ENCODE peak calls at places on chromosomes 13 and 19, in ten cellular contexts. B, Z, T, W, A, Y, M, X, L and N are unnamed samples.
A peak's percentile ranks its signal among the peaks of the same experiment; 100 is the strongest.

GRCh38 chr13:25095862-25096453 is at the start of gene PABPC3:
- DNase-seq in B (no peak), Z (no peak), T (no peak), W (no peak), A (no peak), Y (peak; percentile 5), M (no peak), X (no peak), L (peak; percentile 37), N (no peak)

GRCh38 chr13:99062593-99062992 is 84.7 kb upstream of the DOCK9 start:
- DNase-seq in B (no peak), Z (no peak), T (no peak), W (no peak), A (no peak), Y (peak; percentile 41), M (no peak), X (no peak), L (no peak), N (no peak)

GRCh38 chr13:20713014-20713376 is 9.5 kb downstream of the IL17D start:
- DNase-seq in B (no peak), Z (no peak), T (no peak), W (no peak), A (no peak), Y (no peak), M (no peak), X (no peak), L (no peak), N (no peak)

GRCh38 chr13:47826481-47826880 is 174.6 kb downstream of the SUCLA2 start:
- DNase-seq in B (no peak), Z (no peak), T (no peak), W (no peak), A (no peak), Y (peak; percentile 72), M (no peak), X (no peak), L (no peak), N (no peak)

GRCh38 chr19:13995017-13995728 is 10.9 kb downstream of the RFX1 start:
- DNase-seq in B (no peak), Z (no peak), T (no peak), W (no peak), A (peak; percentile 81), Y (no peak), M (no peak), X (no peak), L (no peak), N (no peak)

GRCh38 chr13:47843005-47843404 is 158.1 kb downstream of the SUCLA2 start:
- DNase-seq in B (no peak), Z (no peak), T (no peak), W (no peak), A (no peak), Y (no peak), M (no peak), X (no peak), L (no peak), N (no peak)

GRCh38 chr19:40466219-40467006 is at the start of gene SPTBN4:
- DNase-seq in B (no peak), Z (no peak), T (no peak), W (peak; percentile 29), A (peak; percentile 55), Y (no peak), M (peak; percentile 75), X (no peak), L (no peak), N (no peak)

GRCh38 chr19:7101498-7102253 is 32.2 kb downstream of the ZNF557 start:
- DNase-seq in B (no peak), Z (no peak), T (no peak), W (no peak), A (no peak), Y (no peak), M (no peak), X (no peak), L (no peak), N (no peak)

GRCh38 chr19:38210458-38210987 is 13.5 kb downstream of the DPF1 start:
- DNase-seq in B (peak; percentile 42), Z (no peak), T (peak; percentile 72), W (no peak), A (peak; percentile 47), Y (no peak), M (no peak), X (peak; percentile 39), L (no peak), N (no peak)

GRCh38 chr19:23991170-23991569 is 76.5 kb downstream of the ZNF726 start:
- DNase-seq in B (no peak), Z (no peak), T (no peak), W (no peak), A (no peak), Y (peak; percentile 38), M (no peak), X (peak; percentile 56), L (no peak), N (no peak)

GRCh38 chr13:28751210-28751935 is 32.6 kb upstream of the SLC46A3 start:
- DNase-seq in B (no peak), Z (no peak), T (no peak), W (no peak), A (no peak), Y (peak; percentile 89), M (no peak), X (no peak), L (no peak), N (no peak)

GRCh38 chr13:28753208-28753892 is 34.6 kb upstream of the SLC46A3 start:
- DNase-seq in B (no peak), Z (peak; percentile 43), T (no peak), W (no peak), A (no peak), Y (peak; percentile 95), M (peak; percentile 63), X (peak; percentile 35), L (peak; percentile 57), N (no peak)

GRCh38 chr13:28753946-28754345 is 35.2 kb upstream of the SLC46A3 start:
- DNase-seq in B (no peak), Z (no peak), T (no peak), W (no peak), A (no peak), Y (no peak), M (no peak), X (no peak), L (no peak), N (no peak)

GRCh38 chr13:28755546-28755870 is 36.7 kb upstream of the SLC46A3 start:
- DNase-seq in B (no peak), Z (no peak), T (no peak), W (no peak), A (no peak), Y (no peak), M (no peak), X (no peak), L (no peak), N (no peak)

DNA sequence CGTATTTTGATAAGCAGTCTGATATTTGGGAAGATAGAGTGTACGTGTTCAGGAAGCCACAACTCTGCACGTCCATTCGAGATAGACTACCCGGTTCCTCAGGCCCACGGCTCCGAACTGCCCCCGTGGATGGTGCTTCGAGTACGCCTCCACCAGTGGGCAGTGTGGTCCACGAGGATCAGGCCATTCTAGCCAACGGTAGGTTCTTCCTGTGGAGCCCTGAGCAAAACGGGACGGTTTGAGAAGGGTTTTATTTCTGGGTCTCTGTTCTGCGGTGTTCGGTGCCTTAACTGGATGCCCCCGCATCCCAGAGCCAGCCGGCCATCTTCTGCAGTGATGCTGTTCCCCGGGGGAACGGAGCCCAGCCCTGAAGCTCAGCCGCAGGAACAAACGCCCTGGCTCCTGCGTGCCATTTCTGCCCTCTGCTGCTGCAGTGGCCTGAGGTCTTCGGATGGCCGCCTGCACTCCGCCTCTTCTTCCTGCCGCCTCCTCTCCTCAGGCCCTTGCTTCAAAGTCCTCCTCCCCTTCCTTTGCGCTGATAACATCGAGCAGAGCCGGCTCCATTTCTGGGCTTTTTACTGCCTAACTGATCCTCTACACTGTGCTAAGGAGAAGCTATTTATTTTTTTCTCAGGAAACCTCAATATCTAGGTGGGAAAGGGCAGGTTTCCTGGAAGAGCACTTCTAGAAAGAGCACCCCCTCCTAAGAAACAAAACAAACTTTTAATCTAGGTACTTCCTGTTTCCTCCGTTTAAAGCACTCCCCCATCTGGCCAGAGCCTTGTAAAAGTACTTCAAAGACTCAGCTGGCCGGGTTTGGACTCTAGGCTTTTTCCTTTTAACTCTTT is 36.2 kb upstream of the SLC46A3 start:
- DNase-seq in B (no peak), Z (no peak), T (no peak), W (no peak), A (no peak), Y (peak; percentile 68), M (no peak), X (peak; percentile 71), L (peak; percentile 85), N (peak; percentile 31)
- TF ChIP-seq CTCF in B (no peak), Z (no peak), T (no peak), W (no peak), A (peak; percentile 26), Y (peak; percentile 30), M (peak; percentile 44), X (peak; percentile 52), L (peak; percentile 21), N (no peak)

GRCh38 chr13:97387487-97388353 is 46.2 kb upstream of the RAP2A start:
- DNase-seq in B (no peak), Z (no peak), T (no peak), W (no peak), A (no peak), Y (no peak), M (no peak), X (no peak), L (peak; percentile 97), N (no peak)
- TF ChIP-seq CTCF in B (no peak), Z (no peak), T (no peak), W (no peak), A (no peak), Y (no peak), M (no peak), X (peak; percentile 15), L (no peak), N (no peak)

GRCh38 chr13:60944016-60944415 is 471.6 kb downstream of the PCDH20 start:
- DNase-seq in B (no peak), Z (no peak), T (no peak), W (no peak), A (no peak), Y (no peak), M (no peak), X (no peak), L (no peak), N (no peak)
- TF ChIP-seq CTCF in B (no peak), Z (no peak), T (no peak), W (no peak), A (no peak), Y (no peak), M (no peak), X (no peak), L (no peak), N (no peak)

GRCh38 chr19:10654610-10655456 is 687 bp downstream of the ILF3 start:
- DNase-seq in B (peak; percentile 72), Z (no peak), T (peak; percentile 71), W (peak; percentile 74), A (no peak), Y (peak; percentile 29), M (peak; percentile 67), X (peak; percentile 76), L (peak; percentile 85), N (peak; percentile 89)

GRCh38 chr19:10653732-10654609 is at the start of gene ILF3:
- DNase-seq in B (peak; percentile 99), Z (peak; percentile 99), T (peak; percentile 99), W (peak; percentile 100), A (peak; percentile 100), Y (peak; percentile 100), M (peak; percentile 100), X (peak; percentile 100), L (peak; percentile 100), N (peak; percentile 98)

GRCh38 chr19:10653482-10653731 is 739 bp upstream of the ILF3 start:
- DNase-seq in B (no peak), Z (no peak), T (no peak), W (no peak), A (no peak), Y (no peak), M (no peak), X (no peak), L (no peak), N (no peak)

GRCh38 chr19:10651821-10652220 is 2.3 kb upstream of the ILF3 start:
- DNase-seq in B (no peak), Z (no peak), T (no peak), W (no peak), A (no peak), Y (no peak), M (no peak), X (no peak), L (no peak), N (no peak)

GRCh38 chr19:10655457-10656312 is 1.5 kb downstream of the ILF3 start:
- DNase-seq in B (no peak), Z (no peak), T (no peak), W (no peak), A (no peak), Y (peak; percentile 30), M (no peak), X (peak; percentile 23), L (peak; percentile 75), N (no peak)
- TF ChIP-seq CTCF in B (no peak), Z (no peak), T (no peak), W (no peak), A (no peak), Y (no peak), M (no peak), X (no peak), L (peak; percentile 44), N (no peak)